ENCODE peak calls at places on chromosomes 7 and 10, in six cellular contexts. F, L, G, C, A and S are unnamed samples.

GRCh38 chr7:149885191-149886017 is 11.6 kb downstream of the ATP6V0E2 start:
- DNase-seq in A (no peak), F (no peak), C (no peak), G (no peak), L (peak; percentile 67), S (no peak)

GRCh38 chr7:4836206-4836661 is 25.6 kb downstream of the PAPOLB start:
- DNase-seq in G (no peak), C (no peak), F (no peak), L (peak; percentile 77), A (peak; percentile 42), S (no peak)

GRCh38 chr10:22315455-22316285 is 518 bp upstream of the COMMD3 start:
- DNase-seq in A (no peak), L (no peak), F (no peak), C (no peak), G (no peak), S (no peak)

GRCh38 chr10:119001717-119002500 is 27.6 kb upstream of the NANOS1 start:
- DNase-seq in C (no peak), G (no peak), L (peak; percentile 33), F (no peak), A (peak; percentile 23), S (no peak)

GRCh38 chr10:118916777-118917176 is 112.7 kb upstream of the NANOS1 start:
- DNase-seq in C (no peak), G (no peak), L (no peak), A (no peak), F (no peak), S (no peak)

GRCh38 chr10:66804911-66805310 is 120.9 kb upstream of the LRRTM3 start:
- DNase-seq in G (no peak), C (no peak), A (peak; percentile 66), F (no peak), L (no peak), S (no peak)

GRCh38 chr10:49458869-49459268 is 63.0 kb upstream of the DRGX start:
- DNase-seq in L (no peak), A (no peak), G (no peak), F (no peak), C (no peak), S (no peak)

GRCh38 chr7:27686315-27686714 is 23.6 kb upstream of the HIBADH start:
- DNase-seq in C (no peak), A (no peak), F (no peak), L (no peak), G (no peak), S (no peak)

GRCh38 chr10:538895-539294 is 150.6 kb downstream of the DIP2C start:
- DNase-seq in L (no peak), G (no peak), F (no peak), C (no peak), A (no peak), S (no peak)

GRCh38 chr7:108570146-108570755 is 577 bp downstream of the DNAJB9 start:
- DNase-seq in F (no peak), C (peak; percentile 56), A (peak; percentile 85), L (no peak), G (peak; percentile 32), S (no peak)

GRCh38 chr10:6234371-6234770 is 31.6 kb downstream of the PFKFB3 start:
- DNase-seq in A (no peak), L (no peak), F (no peak), C (no peak), G (no peak), S (no peak)

GRCh38 chr7:95927781-95928180 is 155.4 kb downstream of the DYNC1I1 start:
- DNase-seq in A (no peak), L (no peak), F (no peak), C (peak; percentile 54), G (peak; percentile 47), S (no peak)

GRCh38 chr10:1057106-1057657 is 997 bp downstream of the WDR37 start:
- DNase-seq in L (no peak), C (no peak), F (no peak), G (peak; percentile 22), A (no peak), S (no peak)

GRCh38 chr10:71873582-71874182 is 22.6 kb upstream of the PSAP start:
- DNase-seq in G (no peak), F (no peak), L (peak; percentile 20), A (no peak), C (no peak), S (no peak)

GRCh38 chr10:71179382-71179781 is 33.0 kb upstream of the UNC5B start:
- DNase-seq in A (no peak), G (no peak), C (no peak), L (no peak), F (no peak), S (no peak)

GRCh38 chr7:117807688-117808087 is 65.6 kb downstream of the CTTNBP2 start:
- DNase-seq in C (no peak), L (no peak), G (no peak), A (no peak), F (no peak), S (no peak)

GRCh38 chr7:620885-621284 is 101.2 kb upstream of the PDGFA start:
- DNase-seq in L (no peak), A (no peak), C (no peak), G (no peak), F (no peak), S (no peak)

GRCh38 chr10:51709324-51709972 is 10.1 kb upstream of the CSTF2T start:
- DNase-seq in L (no peak), C (no peak), A (no peak), F (no peak), G (no peak), S (no peak)

GRCh38 chr10:89163265-89163995 is 43.7 kb downstream of the CH25H start:
- DNase-seq in A (peak; percentile 76), G (peak; percentile 14), F (peak; percentile 64), C (peak; percentile 37), L (no peak), S (peak; percentile 51)

GRCh38 chr7:124276005-124276606 is 243.2 kb upstream of the TMEM229A start:
- DNase-seq in L (no peak), F (no peak), A (peak; percentile 45), G (no peak), C (no peak), S (no peak)

GRCh38 chr10:90890347-90890746 is 18.6 kb downstream of the RPP30 start:
- DNase-seq in C (no peak), L (no peak), A (no peak), F (no peak), G (no peak), S (no peak)

GRCh38 chr10:27258838-27259532 is 18.4 kb upstream of the ACBD5 start:
- DNase-seq in C (peak; percentile 39), L (peak; percentile 78), G (no peak), F (no peak), A (peak; percentile 60), S (no peak)

GRCh38 chr10:17768957-17769356 is 17.0 kb downstream of the TMEM236 start:
- DNase-seq in F (no peak), G (no peak), L (no peak), C (no peak), A (no peak), S (no peak)

GRCh38 chr10:129933456-129934092 is 30.5 kb downstream of the EBF3 start:
- DNase-seq in G (peak; percentile 6), F (no peak), C (peak; percentile 10), A (peak; percentile 23), L (peak; percentile 44), S (no peak)

GRCh38 chr7:12839508-12840153 is 152.2 kb downstream of the ARL4A start:
- DNase-seq in L (no peak), A (no peak), C (no peak), G (no peak), F (no peak), S (no peak)

GRCh38 chr7:158113321-158114025 is 474.1 kb downstream of the PTPRN2 start:
- DNase-seq in G (no peak), L (peak; percentile 64), F (no peak), A (no peak), C (no peak), S (no peak)

GRCh38 chr10:101380353-101381017 is 26.5 kb downstream of the BTRC start:
- DNase-seq in F (no peak), C (no peak), L (peak; percentile 48), G (no peak), A (no peak), S (no peak)
- H3K9me3 ChIP-seq in F (no peaks in the 10 kb centered on the region), C (no peaks in the 10 kb centered on the region), L (no peaks in the 10 kb centered on the region), G (no peaks in the 10 kb centered on the region), A (no peaks in the 10 kb centered on the region), S (no peaks in the 10 kb centered on the region)

DNA sequence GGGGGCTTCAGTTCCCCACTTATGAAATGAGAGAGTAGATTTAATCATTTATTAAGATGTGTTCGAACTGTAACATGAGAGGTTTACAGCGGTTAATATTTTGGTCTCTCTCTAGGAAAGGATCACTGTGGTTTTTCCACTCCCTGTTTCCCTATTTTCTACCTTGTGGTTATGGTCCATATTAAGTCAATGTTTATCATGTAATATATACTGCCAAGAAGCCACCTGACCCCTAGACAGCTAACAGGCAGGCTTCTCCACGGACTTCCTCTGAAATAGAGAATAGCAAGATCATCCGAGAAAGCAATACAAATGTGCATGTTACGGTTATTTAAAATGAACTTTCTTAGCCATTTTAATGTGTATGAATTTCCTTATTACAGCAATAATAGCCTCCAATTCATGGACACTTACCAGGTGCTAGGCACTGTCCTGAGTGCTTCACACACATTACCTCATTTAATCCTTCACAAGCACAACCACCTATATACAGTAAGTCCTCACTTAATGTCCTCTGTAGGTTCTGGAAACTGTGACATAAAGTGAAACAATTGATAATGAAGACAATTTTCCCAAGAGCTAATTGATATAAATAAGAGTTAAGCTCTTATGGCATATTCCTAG is 835 bp upstream of the COL28A1 start:
- DNase-seq in A (no peak), C (no peak), F (no peak), G (no peak), L (no peak), S (no peak)
- H3K9me3 ChIP-seq in A (no peaks in the 10 kb centered on the region), C (no peaks in the 10 kb centered on the region), F (no peaks in the 10 kb centered on the region), G (no peaks in the 10 kb centered on the region), L (no peaks in the 10 kb centered on the region), S (no peaks in the 10 kb centered on the region)

DNA sequence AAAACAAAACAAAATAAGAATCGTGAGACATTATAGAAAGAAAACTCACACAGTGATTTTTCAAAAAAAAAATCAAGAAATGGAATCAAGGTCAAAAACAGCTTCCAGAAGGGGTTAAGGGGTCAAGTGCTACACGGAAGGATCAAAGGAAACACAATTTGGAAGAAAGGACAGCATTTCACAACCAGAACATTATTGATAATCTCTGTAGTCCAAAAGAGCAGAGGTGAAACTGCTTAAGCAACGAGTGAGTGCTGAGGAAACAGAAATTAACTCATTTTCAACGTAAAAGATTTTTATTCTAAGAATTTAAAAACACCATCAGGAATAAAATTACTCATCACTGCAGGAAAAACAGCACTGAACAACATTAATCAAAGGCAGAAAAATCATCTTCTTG is 23.5 kb downstream of the MINDY3 start:
- DNase-seq in C (no peak), F (no peak), L (no peak), A (no peak), G (no peak), S (no peak)
- H3K9me3 ChIP-seq in C (no peaks in the 10 kb centered on the region), F (no peaks in the 10 kb centered on the region), L (no peaks in the 10 kb centered on the region), A (no peaks in the 10 kb centered on the region), G (no peaks in the 10 kb centered on the region), S (no peaks in the 10 kb centered on the region)

GRCh38 chr10:108208038-108208437 is 1043.5 kb upstream of the SORCS1 start:
- DNase-seq in L (no peak), F (no peak), A (no peak), G (no peak), C (no peak), S (no peak)
- H3K9me3 ChIP-seq in L (no peaks in the 10 kb centered on the region), F (peaks cover 7% of the 10 kb centered on the region), A (no peaks in the 10 kb centered on the region), G (peaks cover 27% of the 10 kb centered on the region), C (no peaks in the 10 kb centered on the region), S (no peaks in the 10 kb centered on the region)

GRCh38 chr10:38119038-38119437 is 24.9 kb downstream of the ZNF37A start:
- DNase-seq in G (no peak), A (no peak), L (no peak), C (no peak), F (no peak), S (no peak)
- H3K9me3 ChIP-seq in G (peaks cover 100% of the 10 kb centered on the region), A (peaks cover 100% of the 10 kb centered on the region), L (peaks cover 22% of the 10 kb centered on the region), C (peaks cover 52% of the 10 kb centered on the region), F (peaks cover 100% of the 10 kb centered on the region), S (peaks cover 98% of the 10 kb centered on the region)